ENCODE peak calls at places on chromosomes 5 and 9, in nine cellular contexts. L is CD8-positive, alpha-beta T cell; J is lower leg skin; K is stomach; A is brain microvascular endothelial cell; O is tibial artery; D is GM06990; M is AG10803; V is BE2C. G is an unnamed sample.

GRCh38 chr5:150780816-150781221 is 2.3 kb downstream of the SMIM3 start:
- DNase-seq in J (no peak), K (no peak), A (peak), L (no peak), O (no peak), D (no peak), M (peak), V (no peak), G (no peak)

GRCh38 chr9:112248722-112249121 is 73.6 kb upstream of the SUSD1 start:
- DNase-seq in M (peak), O (no peak), J (no peak), L (no peak), D (no peak), A (peak), K (no peak), V (no peak), G (no peak)

GRCh38 chr9:138077126-138077525 is 199.5 kb downstream of the CACNA1B start:
- DNase-seq in A (no peak), L (peak), V (no peak), D (no peak), J (peak), O (peak), M (no peak), K (peak), G (no peak)

GRCh38 chr9:72396247-72397091 is 31.5 kb upstream of the ZFAND5 start:
- DNase-seq in K (no peak), L (no peak), A (no peak), D (no peak), M (peak), O (no peak), J (no peak), V (no peak), G (peak)

GRCh38 chr5:91229031-91229623 is 154.0 kb downstream of the ARRDC3 start:
- DNase-seq in L (no peak), V (no peak), M (peak), O (no peak), A (no peak), K (no peak), J (no peak), D (no peak), G (no peak)

GRCh38 chr9:83315649-83316048 is 222.6 kb downstream of the FRMD3 start:
- DNase-seq in V (no peak), A (no peak), K (no peak), O (no peak), J (no peak), D (no peak), M (no peak), L (no peak), G (no peak)

GRCh38 chr9:91549177-91549576 is 125.5 kb upstream of the NFIL3 start:
- DNase-seq in M (no peak), V (no peak), O (no peak), D (no peak), K (no peak), A (no peak), L (no peak), J (no peak), G (no peak)

GRCh38 chr9:112884086-112884485 is 6.6 kb downstream of the SLC46A2 start:
- DNase-seq in K (no peak), O (no peak), L (no peak), D (no peak), V (no peak), A (peak), J (peak), M (peak), G (no peak)

GRCh38 chr5:176540476-176540899 is 3.3 kb upstream of the RNF44 start:
- DNase-seq in L (no peak), V (no peak), O (no peak), J (no peak), M (no peak), A (no peak), K (no peak), D (no peak), G (no peak)

GRCh38 chr5:80736730-80737129 is 81.9 kb upstream of the DHFR start:
- DNase-seq in A (no peak), O (no peak), J (no peak), M (no peak), L (no peak), V (no peak), D (no peak), K (no peak), G (no peak)

GRCh38 chr5:37889612-37890317 is 49.9 kb upstream of the GDNF start:
- DNase-seq in O (no peak), V (peak), L (no peak), M (peak), A (peak), D (no peak), K (no peak), J (no peak), G (no peak)

GRCh38 chr9:95087659-95088242 is 229.8 kb downstream of the FANCC start:
- DNase-seq in J (no peak), K (peak), D (no peak), A (no peak), V (peak), L (no peak), O (peak), M (no peak), G (no peak)

GRCh38 chr5:61669531-61669930 is 337.5 kb downstream of the ZSWIM6 start:
- DNase-seq in V (no peak), A (no peak), M (no peak), L (no peak), O (no peak), J (no peak), K (no peak), D (no peak), G (no peak)

GRCh38 chr5:128773378-128773777 is 191.9 kb upstream of the SLC27A6 start:
- DNase-seq in A (peak), D (no peak), M (no peak), L (no peak), J (no peak), K (no peak), V (no peak), O (no peak), G (no peak)

GRCh38 chr5:117943521-117943920 is 1044.8 kb downstream of the DTWD2 start:
- DNase-seq in V (no peak), M (no peak), A (no peak), O (no peak), D (no peak), K (no peak), J (no peak), L (no peak), G (no peak)

GRCh38 chr5:168931638-168932345 is 352.6 kb upstream of the PANK3 start:
- DNase-seq in V (no peak), M (peak), L (no peak), D (no peak), J (no peak), O (no peak), A (peak), K (no peak), G (no peak)

GRCh38 chr5:162801235-162801634 is 636.2 kb upstream of the CCNG1 start:
- DNase-seq in D (no peak), O (no peak), M (no peak), J (no peak), L (no peak), K (no peak), V (no peak), A (no peak), G (no peak)

GRCh38 chr9:109705515-109705914 is 74.5 kb upstream of the PALM2AKAP2 start:
- DNase-seq in A (peak), K (no peak), V (no peak), J (no peak), D (no peak), O (no peak), M (peak), L (no peak), G (no peak)

GRCh38 chr5:167284491-167284890 is 1007.0 kb upstream of the WWC1 start:
- DNase-seq in L (no peak), O (no peak), D (no peak), K (no peak), A (peak), J (no peak), V (no peak), M (peak), G (no peak)

GRCh38 chr5:61328791-61329617 is 3.1 kb upstream of the ZSWIM6 start:
- DNase-seq in O (no peak), J (no peak), K (no peak), L (no peak), M (peak), D (no peak), A (no peak), V (no peak), G (no peak)

GRCh38 chr5:66558562-66558961 is 37.6 kb upstream of the MAST4 start:
- DNase-seq in J (no peak), L (no peak), K (no peak), D (peak), A (no peak), V (no peak), M (no peak), O (no peak), G (no peak)

GRCh38 chr5:32584651-32585050 is 706 bp upstream of the SUB1 start:
- DNase-seq in J (no peak), V (no peak), O (no peak), L (no peak), M (no peak), A (no peak), K (no peak), D (no peak), G (no peak)

GRCh38 chr5:81070561-81070960 is 110.4 kb downstream of the RASGRF2 start:
- DNase-seq in M (no peak), V (no peak), O (no peak), K (no peak), L (no peak), D (no peak), J (no peak), A (no peak), G (no peak)

GRCh38 chr5:126877011-126877410 is 100.1 kb downstream of the LMNB1 start:
- DNase-seq in L (no peak), D (no peak), O (no peak), K (no peak), M (no peak), V (no peak), A (no peak), J (no peak), G (no peak)

GRCh38 chr5:93705896-93706295 is 35.5 kb downstream of the POU5F2 start:
- DNase-seq in D (no peak), J (no peak), K (no peak), A (no peak), V (no peak), L (no peak), M (no peak), O (no peak), G (no peak)

GRCh38 chr9:125235805-125236534 is 5.2 kb downstream of the HSPA5 start:
- DNase-seq in D (no peak), V (no peak), L (no peak), A (no peak), J (no peak), K (no peak), O (no peak), M (no peak), G (no peak)

GRCh38 chr9:132595319-132595718 is 12.9 kb downstream of the BARHL1 start:
- DNase-seq in M (no peak), L (no peak), V (no peak), K (no peak), J (no peak), A (no peak), D (no peak), O (no peak), G (no peak)

GRCh38 chr5:141632650-141633049 is 4.0 kb downstream of the HDAC3 start:
- DNase-seq in K (no peak), L (no peak), O (no peak), M (no peak), J (no peak), V (no peak), A (no peak), D (no peak), G (no peak)

GRCh38 chr9:136765041-136765440 is 723 bp upstream of the LCN15 start:
- DNase-seq in A (no peak), O (peak), D (no peak), M (no peak), V (no peak), J (no peak), L (no peak), K (no peak), G (no peak)

GRCh38 chr9:125142560-125143376 is 560 bp downstream of the SCAI start:
- DNase-seq in K (no peak), D (peak), O (no peak), V (no peak), J (no peak), L (peak), A (no peak), M (no peak), G (no peak)

GRCh38 chr9:79477241-79477830 is 94.4 kb upstream of the TLE4 start:
- DNase-seq in K (no peak), V (no peak), J (no peak), L (no peak), O (no peak), D (no peak), A (no peak), M (peak), G (no peak)

GRCh38 chr5:180825768-180826525 is 23.3 kb upstream of the MGAT1 start:
- DNase-seq in O (peak), D (no peak), L (no peak), J (no peak), K (peak), M (peak), V (no peak), A (peak), G (peak)

GRCh38 chr5:109836280-109836679 is 146.6 kb downstream of the MAN2A1 start:
- DNase-seq in M (no peak), L (no peak), A (no peak), D (no peak), O (no peak), V (no peak), J (no peak), K (no peak), G (no peak)

GRCh38 chr5:17990168-17990567 is 355.9 kb downstream of the TAF11L14 start:
- DNase-seq in V (no peak), O (no peak), J (no peak), M (no peak), K (no peak), L (no peak), D (no peak), A (no peak), G (no peak)

GRCh38 chr5:169300468-169301385 is at the start of gene SLIT3:
- DNase-seq in J (peak), K (peak), V (peak), D (no peak), O (peak), L (no peak), M (peak), A (peak), G (no peak)

DNA sequence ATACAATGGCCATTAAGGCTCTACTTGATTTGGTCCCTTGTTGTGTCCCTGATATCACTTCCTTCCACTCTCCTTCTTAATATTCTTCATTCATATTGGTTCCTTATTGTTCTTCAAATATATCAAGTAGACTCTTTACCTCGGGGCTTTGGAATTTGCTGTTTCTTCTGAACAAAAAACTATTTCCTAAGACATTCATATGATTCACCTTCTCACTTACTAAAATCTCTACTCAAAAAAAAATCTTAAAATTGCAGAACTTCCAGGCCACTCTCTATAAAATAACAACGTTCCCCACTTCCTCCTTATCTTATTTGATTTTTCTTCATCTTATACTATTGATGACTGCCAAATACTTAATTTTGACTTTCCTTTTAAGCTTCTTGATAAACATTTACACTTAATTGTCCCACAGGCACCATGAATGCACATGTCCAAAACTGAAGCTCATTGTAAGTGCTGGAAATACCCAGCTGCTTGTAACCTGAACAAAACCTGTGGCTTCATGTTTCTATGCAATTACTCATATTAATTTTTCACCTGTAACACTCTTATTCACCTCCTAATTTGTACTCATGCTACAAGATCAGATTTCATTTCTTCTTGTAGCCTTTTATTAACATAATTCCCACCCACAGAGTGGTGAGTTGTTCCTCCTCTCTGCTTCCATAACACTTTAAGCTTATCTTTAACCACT is 58.4 kb upstream of the NUDT12 start:
- DNase-seq in O (no peak), M (no peak), K (no peak), V (no peak), A (no peak), L (no peak), J (no peak), D (no peak), G (no peak)
- H3K4me3 ChIP-seq in O (no peak), M (no peak), K (no peak), V (no peak), A (no peak), L (no peak), J (no peak), D (no peak), G (no peak)

GRCh38 chr5:154513669-154514084 is 35.6 kb upstream of the HAND1 start:
- DNase-seq in M (peak), J (no peak), L (no peak), O (peak), V (no peak), K (no peak), A (no peak), D (no peak), G (no peak)

GRCh38 chr5:154506716-154507080 is 28.7 kb upstream of the HAND1 start:
- DNase-seq in L (no peak), A (no peak), O (peak), J (no peak), M (no peak), V (no peak), D (no peak), K (no peak), G (no peak)

GRCh38 chr5:154511984-154512383 is 34.0 kb upstream of the HAND1 start:
- DNase-seq in K (no peak), D (no peak), L (no peak), J (no peak), O (peak), A (no peak), M (no peak), V (no peak), G (no peak)

GRCh38 chr5:154508114-154508513 is 30.1 kb upstream of the HAND1 start:
- DNase-seq in L (no peak), K (no peak), M (no peak), A (no peak), O (peak), J (no peak), D (no peak), V (no peak), G (no peak)

DNA sequence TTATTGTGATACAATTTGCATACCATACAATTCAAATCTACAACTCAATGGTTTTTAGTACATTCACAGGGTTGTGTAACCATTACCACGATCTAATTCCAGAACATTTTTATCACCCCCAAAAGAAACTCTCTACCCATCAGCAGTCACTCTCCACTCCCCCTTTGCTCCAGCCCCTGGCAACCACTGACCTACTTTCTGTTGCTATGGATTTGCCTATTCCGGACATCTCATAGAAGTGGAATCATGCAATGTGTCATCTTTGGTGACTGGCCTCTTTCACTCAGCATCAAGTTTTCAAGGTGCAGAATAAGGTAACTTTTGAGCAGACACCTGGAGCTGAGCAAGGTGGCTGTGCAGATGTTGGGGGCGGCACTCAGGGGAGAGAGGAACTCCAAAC is 32.1 kb upstream of the HAND1 start:
- DNase-seq in D (no peak), K (no peak), V (no peak), M (no peak), O (no peak), A (no peak), L (no peak), J (no peak), G (no peak)
- TF ChIP-seq CTCF in D (no peak), K (no peak), V (no peak), M (no peak), O (no peak), A (no peak), L (no peak), J (no peak), G (no peak)

DNA sequence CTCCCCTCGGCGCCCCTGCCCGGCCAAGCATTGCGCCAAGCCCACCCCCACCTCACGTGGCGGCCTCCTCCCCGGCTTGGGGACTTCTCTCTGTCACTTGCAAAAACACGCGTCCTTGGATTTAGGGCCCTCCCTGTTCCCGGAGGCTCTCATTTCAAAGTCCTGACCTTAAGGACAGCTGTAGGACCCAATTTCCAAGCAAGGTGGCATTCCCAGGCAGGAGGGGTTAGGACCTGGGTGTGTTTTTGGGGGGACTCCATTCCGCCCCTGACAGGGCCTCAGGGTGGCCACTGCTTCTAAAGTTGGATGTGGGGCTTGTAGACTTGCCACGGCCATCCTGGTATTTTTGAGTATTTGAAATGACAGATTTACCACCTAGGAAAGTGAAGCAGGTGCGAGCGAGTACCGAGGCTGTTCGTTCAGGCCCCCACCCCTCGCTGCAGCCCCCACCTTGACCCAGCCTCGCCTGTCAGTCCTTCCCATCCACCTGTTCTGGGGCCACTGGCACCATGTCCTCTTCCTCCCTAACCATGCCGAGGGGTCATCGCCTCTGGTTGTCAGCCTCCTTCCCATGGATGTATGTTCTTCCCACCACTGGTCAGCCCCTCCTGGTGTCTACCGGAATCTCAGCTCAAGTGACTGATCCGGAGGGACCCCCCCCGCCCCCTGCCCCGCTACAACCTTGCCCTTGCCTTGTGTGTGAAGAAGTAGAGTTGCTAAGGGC is 52.4 kb downstream of the MRPL36 start:
- DNase-seq in K (no peak), J (peak), O (peak), A (no peak), L (no peak), D (no peak), M (no peak), V (peak), G (no peak)
- H3K4me3 ChIP-seq in K (no peak), J (no peak), O (no peak), A (no peak), L (no peak), D (no peak), M (no peak), V (no peak), G (no peak)

DNA sequence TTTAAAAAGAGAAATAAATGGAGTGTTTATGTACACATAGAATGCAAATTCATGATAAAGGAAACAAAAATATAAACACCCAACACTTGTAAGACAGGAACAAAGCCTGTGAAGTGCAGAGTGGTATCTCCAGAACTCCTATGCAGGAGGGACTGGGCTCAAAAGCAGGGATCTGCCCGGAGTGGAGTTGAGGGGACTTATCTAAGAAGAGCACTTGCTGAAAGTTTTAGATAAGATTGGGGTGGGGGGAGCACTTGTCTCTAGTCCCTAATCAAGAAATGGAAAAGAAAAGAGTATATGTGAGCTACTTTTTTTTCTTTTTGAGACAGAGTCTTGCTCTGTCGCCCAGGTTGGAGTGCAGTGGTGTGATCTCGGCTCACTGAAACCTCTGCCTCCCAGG is 840.4 kb downstream of the MAT2B start:
- DNase-seq in K (no peak), O (no peak), V (no peak), D (no peak), L (no peak), M (no peak), J (no peak), A (no peak), G (no peak)
- TF ChIP-seq CTCF in K (no peak), O (no peak), V (no peak), D (no peak), L (no peak), M (no peak), J (no peak), A (no peak), G (no peak)

G was measured in LNCaP clone FGC.